ENCODE peak calls at places on chromosome 1, in ten cellular contexts. F is fibroblast of mammary gland; R is effector CD4-positive, alpha-beta T cell; Z is activated CD4-positive, alpha-beta T cell treated with anti-CD3 and anti-CD28 coated beads, Interleukin-2, amount 50 U/mL, for 48 hours; T is NCI-H146; H is foreskin fibroblast; G is activated effector memory CD4-positive, alpha-beta T cell treated with Interleukin-2 at 50 U/mL for 16 hours; X is GM20000; S is ecto neural progenitor cell; N is cerebellar cortex. B is an unnamed sample.

GRCh38 chr1:75136921-75137641 is 2.9 kb downstream of the LHX8 start:
- DNase-seq in G (no peak), Z (no peak), S (peak), T (no peak), X (no peak), F (peak), H (no peak), N (no peak), R (no peak), B (no peak)

GRCh38 chr1:43763497-43763973 is 56.2 kb downstream of the ST3GAL3 start:
- DNase-seq in S (peak), X (peak), R (peak), G (peak), N (peak), Z (peak), T (peak), H (peak), F (peak), B (no peak)

GRCh38 chr1:167518331-167518700 is at the start of gene CD247:
- DNase-seq in X (peak), N (no peak), T (no peak), G (peak), H (no peak), S (no peak), R (peak), Z (peak), F (no peak), B (peak)

GRCh38 chr1:246506440-246506784 is 667 bp downstream of the SMYD3 start:
- DNase-seq in R (no peak), H (no peak), Z (peak), F (no peak), X (peak), S (peak), G (no peak), N (no peak), T (peak), B (no peak)

GRCh38 chr1:210143465-210144062 is 89.0 kb upstream of the SERTAD4 start:
- DNase-seq in T (peak), N (peak), S (peak), X (peak), G (no peak), F (peak), Z (peak), H (peak), R (no peak), B (no peak)

GRCh38 chr1:193115629-193116227 is 6.1 kb upstream of the CDC73 start:
- DNase-seq in T (no peak), X (no peak), Z (no peak), G (no peak), N (peak), F (peak), H (peak), R (no peak), S (no peak), B (no peak)

GRCh38 chr1:51768971-51769601 is 109.4 kb downstream of the NRDC start:
- DNase-seq in F (peak), N (peak), R (no peak), X (peak), Z (no peak), G (no peak), S (no peak), H (peak), T (peak), B (no peak)

GRCh38 chr1:194535369-194535768 is 1349.0 kb upstream of the B3GALT2 start:
- DNase-seq in F (no peak), X (no peak), S (no peak), H (peak), R (no peak), G (no peak), N (no peak), Z (no peak), T (peak), B (no peak)

GRCh38 chr1:3902546-3902945 is 2.5 kb upstream of the C1orf174 start:
- DNase-seq in G (no peak), R (no peak), H (peak), X (no peak), T (no peak), F (no peak), S (no peak), Z (no peak), N (no peak), B (no peak)

GRCh38 chr1:94081566-94082344 is 39.2 kb downstream of the ABCA4 start:
- DNase-seq in T (no peak), F (peak), N (peak), S (no peak), R (no peak), H (peak), Z (no peak), G (no peak), X (no peak), B (no peak)

GRCh38 chr1:185871627-185872150 is 137.5 kb downstream of the HMCN1 start:
- DNase-seq in Z (no peak), G (no peak), X (no peak), R (no peak), S (no peak), F (no peak), T (no peak), H (no peak), N (no peak), B (no peak)

GRCh38 chr1:215900684-215901083 is 333.6 kb downstream of the KCTD3 start:
- DNase-seq in H (no peak), T (no peak), F (no peak), S (no peak), X (no peak), Z (no peak), N (peak), R (no peak), G (no peak), B (no peak)